ENCODE peak calls at places on chromosome 21, in five cellular contexts. One of them, this sample, is unnamed.
A peak's percentile ranks its signal among the peaks of the same experiment; 100 is the strongest.

GRCh38 chr21:35335951-35336446 is 286.9 kb upstream of the RUNX1 start:
- DNase-seq in MCF 10A: no peak
- DNase-seq in left lung: no peak
- DNase-seq in heart left ventricle: no peak
- DNase-seq in ascending aorta: no peak
- DNase-seq in this sample: no peak

GRCh38 chr21:17866590-17866989 is 47.4 kb upstream of the C21orf91 start:
- DNase-seq in MCF 10A: no peak
- DNase-seq in left lung: no peak
- DNase-seq in heart left ventricle: no peak
- DNase-seq in ascending aorta: no peak
- DNase-seq in this sample: no peak

GRCh38 chr21:34807881-34808568 is 139.2 kb downstream of the CLIC6 start:
- DNase-seq in MCF 10A: peak; percentile 97
- DNase-seq in left lung: peak; percentile 87
- DNase-seq in heart left ventricle: no peak
- DNase-seq in ascending aorta: peak; percentile 45
- DNase-seq in this sample: no peak

GRCh38 chr21:18493420-18493819 is 89.8 kb upstream of the TMPRSS15 start:
- DNase-seq in MCF 10A: peak; percentile 85
- DNase-seq in left lung: no peak
- DNase-seq in heart left ventricle: no peak
- DNase-seq in ascending aorta: no peak
- DNase-seq in this sample: no peak

GRCh38 chr21:31186916-31187315 is 148.6 kb upstream of the KRTAP19-8 start:
- DNase-seq in MCF 10A: no peak
- DNase-seq in left lung: no peak
- DNase-seq in heart left ventricle: no peak
- DNase-seq in ascending aorta: no peak
- DNase-seq in this sample: no peak

GRCh38 chr21:37827878-37828277 is 88.4 kb downstream of the KCNJ6 start:
- DNase-seq in MCF 10A: no peak
- DNase-seq in left lung: no peak
- DNase-seq in heart left ventricle: no peak
- DNase-seq in ascending aorta: no peak
- DNase-seq in this sample: no peak

GRCh38 chr21:42358261-42358660 is 7.5 kb upstream of the TFF2 start:
- DNase-seq in MCF 10A: no peak
- DNase-seq in left lung: no peak
- DNase-seq in heart left ventricle: no peak
- DNase-seq in ascending aorta: no peak
- DNase-seq in this sample: no peak

GRCh38 chr21:31133243-31133830 is 95.1 kb upstream of the KRTAP19-8 start:
- DNase-seq in MCF 10A: no peak
- DNase-seq in left lung: no peak
- DNase-seq in heart left ventricle: no peak
- DNase-seq in ascending aorta: no peak
- DNase-seq in this sample: no peak

GRCh38 chr21:14581902-14582457 is 35.9 kb upstream of the SAMSN1 start:
- DNase-seq in MCF 10A: no peak
- DNase-seq in left lung: no peak
- DNase-seq in heart left ventricle: no peak
- DNase-seq in ascending aorta: no peak
- DNase-seq in this sample: no peak

GRCh38 chr21:18655927-18656326 is 252.3 kb upstream of the TMPRSS15 start:
- DNase-seq in MCF 10A: no peak
- DNase-seq in left lung: no peak
- DNase-seq in heart left ventricle: no peak
- DNase-seq in ascending aorta: no peak
- DNase-seq in this sample: no peak

GRCh38 chr21:15199940-15200339 is 135.1 kb upstream of the NRIP1 start:
- DNase-seq in MCF 10A: no peak
- DNase-seq in left lung: no peak
- DNase-seq in heart left ventricle: no peak
- DNase-seq in ascending aorta: no peak
- DNase-seq in this sample: no peak

GRCh38 chr21:42097274-42097673 is 26.2 kb downstream of the UMODL1 start:
- DNase-seq in MCF 10A: no peak
- DNase-seq in left lung: no peak
- DNase-seq in heart left ventricle: peak; percentile 15
- DNase-seq in ascending aorta: no peak
- DNase-seq in this sample: no peak

GRCh38 chr21:31248598-31248997 is 95.5 kb downstream of the TIAM1 start:
- DNase-seq in MCF 10A: peak; percentile 77
- DNase-seq in left lung: no peak
- DNase-seq in heart left ventricle: no peak
- DNase-seq in ascending aorta: no peak
- DNase-seq in this sample: no peak

GRCh38 chr21:30408782-30409494 is 13.1 kb downstream of the KRTAP13-1 start:
- DNase-seq in MCF 10A: peak; percentile 91
- DNase-seq in left lung: peak; percentile 82
- DNase-seq in heart left ventricle: peak; percentile 54
- DNase-seq in ascending aorta: no peak
- DNase-seq in this sample: peak; percentile 48

GRCh38 chr21:42652527-42653491 is 612 bp upstream of the PDE9A start:
- DNase-seq in MCF 10A: no peak
- DNase-seq in left lung: peak; percentile 82
- DNase-seq in heart left ventricle: peak; percentile 79
- DNase-seq in ascending aorta: peak; percentile 24
- DNase-seq in this sample: peak; percentile 74

GRCh38 chr21:15659768-15660423 is 69.9 kb upstream of the USP25 start:
- DNase-seq in MCF 10A: no peak
- DNase-seq in left lung: no peak
- DNase-seq in heart left ventricle: no peak
- DNase-seq in ascending aorta: no peak
- DNase-seq in this sample: no peak

GRCh38 chr21:14773777-14774345 is 227.7 kb upstream of the SAMSN1 start:
- DNase-seq in MCF 10A: peak; percentile 72
- DNase-seq in left lung: no peak
- DNase-seq in heart left ventricle: no peak
- DNase-seq in ascending aorta: no peak
- DNase-seq in this sample: no peak

GRCh38 chr21:35198982-35199732 is 150.1 kb upstream of the RUNX1 start:
- DNase-seq in MCF 10A: no peak
- DNase-seq in left lung: no peak
- DNase-seq in heart left ventricle: no peak
- DNase-seq in ascending aorta: no peak
- DNase-seq in this sample: no peak

GRCh38 chr21:14072761-14073535 is 137.8 kb downstream of the LIPI start:
- DNase-seq in MCF 10A: no peak
- DNase-seq in left lung: peak; percentile 75
- DNase-seq in heart left ventricle: peak; percentile 51
- DNase-seq in ascending aorta: no peak
- DNase-seq in this sample: no peak

GRCh38 chr21:34615487-34615814 is 538 bp upstream of the RCAN1 start:
- DNase-seq in MCF 10A: no peak
- DNase-seq in left lung: no peak
- DNase-seq in heart left ventricle: no peak
- DNase-seq in ascending aorta: no peak
- DNase-seq in this sample: no peak

GRCh38 chr21:41071410-41071809 is 96.5 kb upstream of the BACE2 start:
- DNase-seq in MCF 10A: peak; percentile 10
- DNase-seq in left lung: no peak
- DNase-seq in heart left ventricle: no peak
- DNase-seq in ascending aorta: no peak
- DNase-seq in this sample: no peak

GRCh38 chr21:18522181-18522771 is 118.7 kb upstream of the TMPRSS15 start:
- DNase-seq in MCF 10A: peak; percentile 22
- DNase-seq in left lung: no peak
- DNase-seq in heart left ventricle: no peak
- DNase-seq in ascending aorta: no peak
- DNase-seq in this sample: no peak

GRCh38 chr21:44057055-44057454 is 44.9 kb downstream of the TRAPPC10 start:
- DNase-seq in MCF 10A: no peak
- DNase-seq in left lung: no peak
- DNase-seq in heart left ventricle: no peak
- DNase-seq in ascending aorta: no peak
- DNase-seq in this sample: no peak

GRCh38 chr21:44058981-44059380 is 46.9 kb downstream of the TRAPPC10 start:
- DNase-seq in MCF 10A: no peak
- DNase-seq in left lung: no peak
- DNase-seq in heart left ventricle: no peak
- DNase-seq in ascending aorta: no peak
- DNase-seq in this sample: no peak

GRCh38 chr21:44057960-44058651 is 46.0 kb downstream of the TRAPPC10 start:
- DNase-seq in MCF 10A: no peak
- DNase-seq in left lung: no peak
- DNase-seq in heart left ventricle: no peak
- DNase-seq in ascending aorta: no peak
- DNase-seq in this sample: no peak

GRCh38 chr21:44058652-44058964 is 46.5 kb downstream of the TRAPPC10 start:
- DNase-seq in MCF 10A: no peak
- DNase-seq in left lung: no peak
- DNase-seq in heart left ventricle: no peak
- DNase-seq in ascending aorta: no peak
- DNase-seq in this sample: no peak

DNA sequence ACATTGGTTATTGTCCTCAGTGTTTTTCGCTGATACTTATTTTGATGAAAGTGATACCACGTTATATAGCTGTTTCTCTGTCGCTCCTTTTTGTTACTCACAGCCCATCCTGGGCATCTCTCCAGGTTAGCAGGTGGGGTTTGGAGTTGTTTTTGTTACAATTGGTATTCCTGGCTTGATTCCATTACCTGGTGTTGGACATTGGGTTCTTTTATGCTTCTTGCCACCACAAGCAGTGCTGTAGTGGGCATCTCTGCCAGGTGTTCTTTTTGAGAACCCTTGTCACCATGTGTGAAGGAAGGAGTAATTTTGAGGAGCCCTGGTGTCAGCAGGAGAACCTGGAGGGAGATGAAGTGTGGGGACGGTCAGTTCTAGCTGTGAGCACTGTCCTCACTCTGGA is 47.5 kb upstream of the PWP2 start:
- DNase-seq in MCF 10A: peak; percentile 33
- DNase-seq in left lung: no peak
- DNase-seq in heart left ventricle: no peak
- DNase-seq in ascending aorta: no peak
- DNase-seq in this sample: no peak
- TF ChIP-seq CTCF in MCF 10A: no peak
- TF ChIP-seq CTCF in left lung: no peak
- TF ChIP-seq CTCF in heart left ventricle: no peak
- TF ChIP-seq CTCF in ascending aorta: no peak
- TF ChIP-seq CTCF in this sample: no peak

DNA sequence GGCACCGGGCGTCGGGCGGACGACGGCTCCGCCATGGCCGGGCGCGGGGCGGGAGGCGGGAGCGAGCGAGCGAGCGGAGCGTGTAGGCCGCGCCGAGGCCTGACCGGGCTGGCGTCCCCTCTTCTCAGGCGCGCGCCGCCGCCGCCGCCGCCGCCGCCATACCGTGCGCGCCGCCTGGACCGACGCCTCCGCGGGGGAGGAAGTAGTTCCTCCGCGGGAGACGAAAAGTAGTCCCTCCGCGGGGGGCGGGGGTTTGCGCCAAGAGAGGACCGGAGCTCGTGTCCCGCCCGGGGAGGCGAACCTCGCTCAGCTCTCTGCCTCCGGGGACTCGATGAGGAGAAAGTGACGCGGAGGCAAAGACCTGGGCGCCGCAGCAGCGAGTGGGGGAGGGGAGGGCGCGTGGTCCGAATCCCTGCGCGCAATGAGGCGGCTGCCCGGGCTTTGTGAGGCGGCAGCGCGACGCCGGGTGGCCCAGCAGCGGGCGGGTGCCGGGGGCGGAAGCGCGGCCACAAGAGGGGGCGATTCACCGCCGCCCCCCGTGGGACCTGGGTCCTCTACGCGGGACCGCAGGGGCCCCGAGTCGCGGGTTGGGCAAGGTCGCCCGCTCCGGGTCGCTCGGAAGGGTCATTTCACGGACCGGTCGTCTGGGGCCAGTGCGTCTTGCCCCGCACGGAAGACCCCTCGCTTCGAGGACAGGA is at the start of gene BRWD1:
- DNase-seq in MCF 10A: peak; percentile 78
- DNase-seq in left lung: peak; percentile 93
- DNase-seq in heart left ventricle: peak; percentile 92
- DNase-seq in ascending aorta: no peak
- DNase-seq in this sample: peak; percentile 75
- TF ChIP-seq CTCF in MCF 10A: no peak
- TF ChIP-seq CTCF in left lung: no peak
- TF ChIP-seq CTCF in heart left ventricle: peak; percentile 34
- TF ChIP-seq CTCF in ascending aorta: peak; percentile 25
- TF ChIP-seq CTCF in this sample: peak; percentile 39

GRCh38 chr21:26834181-26834945 is 10.8 kb downstream of the ADAMTS1 start:
- DNase-seq in MCF 10A: no peak
- DNase-seq in left lung: no peak
- DNase-seq in heart left ventricle: no peak
- DNase-seq in ascending aorta: no peak
- DNase-seq in this sample: no peak
- TF ChIP-seq CTCF in MCF 10A: no peak
- TF ChIP-seq CTCF in left lung: no peak
- TF ChIP-seq CTCF in heart left ventricle: no peak
- TF ChIP-seq CTCF in ascending aorta: peak; percentile 31
- TF ChIP-seq CTCF in this sample: peak; percentile 38

GRCh38 chr21:36384885-36385232 is 333 bp upstream of the CHAF1B start:
- DNase-seq in MCF 10A: no peak
- DNase-seq in left lung: no peak
- DNase-seq in heart left ventricle: no peak
- DNase-seq in ascending aorta: no peak
- DNase-seq in this sample: no peak

GRCh38 chr21:36385909-36386642 is 884 bp downstream of the CHAF1B start:
- DNase-seq in MCF 10A: no peak
- DNase-seq in left lung: no peak
- DNase-seq in heart left ventricle: no peak
- DNase-seq in ascending aorta: no peak
- DNase-seq in this sample: no peak

GRCh38 chr21:36388076-36388475 is 2.9 kb downstream of the CHAF1B start:
- DNase-seq in MCF 10A: no peak
- DNase-seq in left lung: no peak
- DNase-seq in heart left ventricle: no peak
- DNase-seq in ascending aorta: no peak
- DNase-seq in this sample: no peak

GRCh38 chr21:36385233-36385908 is at the start of gene CHAF1B:
- DNase-seq in MCF 10A: peak; percentile 82
- DNase-seq in left lung: peak; percentile 93
- DNase-seq in heart left ventricle: peak; percentile 88
- DNase-seq in ascending aorta: peak; percentile 14
- DNase-seq in this sample: peak; percentile 79

GRCh38 chr21:36388835-36389234 is 3.6 kb downstream of the CHAF1B start:
- DNase-seq in MCF 10A: no peak
- DNase-seq in left lung: no peak
- DNase-seq in heart left ventricle: no peak
- DNase-seq in ascending aorta: no peak
- DNase-seq in this sample: no peak
- TF ChIP-seq CTCF in MCF 10A: no peak
- TF ChIP-seq CTCF in left lung: no peak
- TF ChIP-seq CTCF in heart left ventricle: no peak
- TF ChIP-seq CTCF in ascending aorta: no peak
- TF ChIP-seq CTCF in this sample: peak; percentile 40

GRCh38 chr21:45466330-45467220 is 61.6 kb downstream of the COL18A1 start:
- DNase-seq in MCF 10A: no peak
- DNase-seq in left lung: peak; percentile 59
- DNase-seq in heart left ventricle: peak; percentile 60
- DNase-seq in ascending aorta: no peak
- DNase-seq in this sample: no peak
- TF ChIP-seq CTCF in MCF 10A: no peak
- TF ChIP-seq CTCF in left lung: no peak
- TF ChIP-seq CTCF in heart left ventricle: no peak
- TF ChIP-seq CTCF in ascending aorta: no peak
- TF ChIP-seq CTCF in this sample: no peak

This sample was measured in progenitor cell of endocrine pancreas.